ENCODE peak calls at places on chromosomes 13 and 19, in six cellular contexts. X is AG09319; E is stimulated activated CD8-positive, alpha-beta memory T cell treated with anti-CD3 and anti-CD28 coated beads, Interleukin-4, amount 100 ng/mL, for 1 hour; L is GM23338; F is NCI-H2081 treated with DMSO at 0.1 percent for 48 hours; R is mucosa of gallbladder. G is an unnamed sample.

GRCh38 chr19:28402701-28403290 is 810.2 kb downstream of the UQCRFS1 start:
- DNase-seq in R (no peak), X (no peak), L (no peak), F (no peak), E (no peak), G (no peak)

GRCh38 chr13:112245179-112245724 is 130.9 kb upstream of the SPACA7 start:
- DNase-seq in R (no peak), E (no peak), X (no peak), F (no peak), L (no peak), G (no peak)

GRCh38 chr13:75788494-75788991 is 152.4 kb downstream of the LMO7 start:
- DNase-seq in R (peak; percentile 46), X (peak; percentile 84), F (no peak), E (no peak), L (no peak), G (peak; percentile 71)

GRCh38 chr19:32998722-32999121 is 26.7 kb downstream of the FAAP24 start:
- DNase-seq in L (no peak), X (no peak), E (no peak), R (no peak), F (no peak), G (no peak)

GRCh38 chr13:50174630-50175029 is 159.4 kb downstream of the KCNRG start:
- DNase-seq in L (no peak), F (no peak), X (no peak), R (no peak), E (no peak), G (no peak)

GRCh38 chr13:111434578-111435159 is 114.2 kb downstream of the TEX29 start:
- DNase-seq in F (no peak), R (no peak), E (no peak), X (no peak), L (no peak), G (no peak)

GRCh38 chr13:75512253-75512652 is 25.4 kb downstream of the COMMD6 start:
- DNase-seq in E (no peak), F (no peak), L (no peak), X (no peak), R (no peak), G (no peak)

GRCh38 chr13:91693466-91693865 is 295.0 kb downstream of the GPC5 start:
- DNase-seq in X (no peak), R (no peak), F (no peak), E (no peak), L (no peak), G (no peak)